ENCODE peak calls at places on chromosomes 2 and 18, in five cellular contexts. One of them, this sample, is unnamed.

GRCh38 chr2:225270053-225270452 is 129.5 kb upstream of the NYAP2 start:
- DNase-seq in K562: no peak
- DNase-seq in GM12891: no peak
- DNase-seq in H1: no peak
- DNase-seq in HepG2: no peak
- DNase-seq in this sample: no peak

GRCh38 chr18:57923606-57924005 is 120.4 kb upstream of the NEDD4L start:
- DNase-seq in K562: no peak
- DNase-seq in GM12891: no peak
- DNase-seq in H1: no peak
- DNase-seq in HepG2: no peak
- DNase-seq in this sample: no peak

GRCh38 chr2:229955663-229956062 is 33.4 kb downstream of the FBXO36 start:
- DNase-seq in K562: no peak
- DNase-seq in GM12891: no peak
- DNase-seq in H1: no peak
- DNase-seq in HepG2: no peak
- DNase-seq in this sample: no peak

GRCh38 chr18:74994502-74995403 is 214.2 kb downstream of the PTGR3 start:
- DNase-seq in K562: no peak
- DNase-seq in GM12891: no peak
- DNase-seq in H1: no peak
- DNase-seq in HepG2: no peak
- DNase-seq in this sample: no peak

GRCh38 chr2:63589148-63589972 is 597 bp downstream of the MDH1 start:
- DNase-seq in K562: peak; percentile 18
- DNase-seq in GM12891: no peak
- DNase-seq in H1: no peak
- DNase-seq in HepG2: peak; percentile 27
- DNase-seq in this sample: no peak

GRCh38 chr2:133312335-133312734 is 255.9 kb downstream of the NCKAP5 start:
- DNase-seq in K562: no peak
- DNase-seq in GM12891: no peak
- DNase-seq in H1: no peak
- DNase-seq in HepG2: no peak
- DNase-seq in this sample: no peak

GRCh38 chr2:139917723-139918384 is 1137.7 kb upstream of the NXPH2 start:
- DNase-seq in K562: no peak
- DNase-seq in GM12891: no peak
- DNase-seq in H1: no peak
- DNase-seq in HepG2: no peak
- DNase-seq in this sample: no peak

GRCh38 chr18:79986726-79987125 is 1.6 kb downstream of the TXNL4A start:
- DNase-seq in K562: peak; percentile 19
- DNase-seq in GM12891: no peak
- DNase-seq in H1: no peak
- DNase-seq in HepG2: no peak
- DNase-seq in this sample: no peak

GRCh38 chr18:12628706-12629702 is 28.9 kb downstream of the SPIRE1 start:
- DNase-seq in K562: no peak
- DNase-seq in GM12891: no peak
- DNase-seq in H1: no peak
- DNase-seq in HepG2: no peak
- DNase-seq in this sample: no peak

GRCh38 chr2:112602917-112603316 is 18.5 kb downstream of the CHCHD5 start:
- DNase-seq in K562: no peak
- DNase-seq in GM12891: no peak
- DNase-seq in H1: no peak
- DNase-seq in HepG2: no peak
- DNase-seq in this sample: no peak

GRCh38 chr2:223469270-223470057 is 132.7 kb downstream of the SCG2 start:
- DNase-seq in K562: no peak
- DNase-seq in GM12891: no peak
- DNase-seq in H1: no peak
- DNase-seq in HepG2: no peak
- DNase-seq in this sample: no peak

GRCh38 chr2:71687412-71687811 is 234.1 kb downstream of the DYSF start:
- DNase-seq in K562: no peak
- DNase-seq in GM12891: no peak
- DNase-seq in H1: no peak
- DNase-seq in HepG2: no peak
- DNase-seq in this sample: no peak

GRCh38 chr2:37576831-37577230 is 94.6 kb downstream of the CDC42EP3 start:
- DNase-seq in K562: no peak
- DNase-seq in GM12891: no peak
- DNase-seq in H1: no peak
- DNase-seq in HepG2: no peak
- DNase-seq in this sample: no peak

GRCh38 chr2:96835830-96836229 is 8.0 kb downstream of the ANKRD23 start:
- DNase-seq in K562: no peak
- DNase-seq in GM12891: no peak
- DNase-seq in H1: no peak
- DNase-seq in HepG2: no peak
- DNase-seq in this sample: no peak

GRCh38 chr2:105787376-105788318 is 42.9 kb downstream of the NCK2 start:
- DNase-seq in K562: peak; percentile 43
- DNase-seq in GM12891: no peak
- DNase-seq in H1: no peak
- DNase-seq in HepG2: no peak
- DNase-seq in this sample: no peak

GRCh38 chr2:217884985-217885384 is 117.8 kb downstream of the TNS1 start:
- DNase-seq in K562: no peak
- DNase-seq in GM12891: no peak
- DNase-seq in H1: no peak
- DNase-seq in HepG2: no peak
- DNase-seq in this sample: no peak

GRCh38 chr2:237669628-237670351 is 42.4 kb downstream of the LRRFIP1 start:
- DNase-seq in K562: no peak
- DNase-seq in GM12891: peak; percentile 52
- DNase-seq in H1: no peak
- DNase-seq in HepG2: peak; percentile 85
- DNase-seq in this sample: no peak
- TF ChIP-seq POLR2A in K562: no peak
- TF ChIP-seq POLR2A in GM12891: no peak
- TF ChIP-seq POLR2A in H1: no peak
- TF ChIP-seq POLR2A in HepG2: no peak
- TF ChIP-seq POLR2A in this sample: no peak

GRCh38 chr2:187594801-187595200 is 40.6 kb upstream of the TFPI start:
- DNase-seq in K562: no peak
- DNase-seq in GM12891: no peak
- DNase-seq in H1: no peak
- DNase-seq in HepG2: no peak
- DNase-seq in this sample: no peak
- TF ChIP-seq TAF1 in K562: no peak
- TF ChIP-seq TAF1 in GM12891: no peak
- TF ChIP-seq TAF1 in H1: no peak
- TF ChIP-seq TAF1 in HepG2: no peak
- TF ChIP-seq TAF1 in this sample: no peak

GRCh38 chr2:74554821-74555531 is 456 bp downstream of the DOK1 start:
- DNase-seq in K562: peak; percentile 67
- DNase-seq in GM12891: no peak
- DNase-seq in H1: peak; percentile 76
- DNase-seq in HepG2: no peak
- DNase-seq in this sample: no peak
- TF ChIP-seq POLR2A in K562: peak; percentile 66
- TF ChIP-seq POLR2A in GM12891: no peak
- TF ChIP-seq POLR2A in H1: no peak
- TF ChIP-seq POLR2A in HepG2: no peak
- TF ChIP-seq POLR2A in this sample: no peak

GRCh38 chr2:85604568-85605339 is 2.3 kb upstream of the TMEM150A start:
- DNase-seq in K562: no peak
- DNase-seq in GM12891: no peak
- DNase-seq in H1: no peak
- DNase-seq in HepG2: no peak
- DNase-seq in this sample: no peak
- TF ChIP-seq TAF1 in K562: no peak
- TF ChIP-seq TAF1 in GM12891: no peak
- TF ChIP-seq TAF1 in H1: no peak
- TF ChIP-seq TAF1 in HepG2: no peak
- TF ChIP-seq TAF1 in this sample: no peak

This sample was measured in GM12892.